ENCODE peak calls at places on chromosomes 3 and 15, in five cellular contexts. One of them, this sample, is unnamed. For H3K27me3, the result is how much of the 10 kb centered on the place peaks cover.

GRCh38 chr3:8848696-8849131 is 79.3 kb upstream of the OXTR start:
- DNase-seq in body of pancreas: no peak
- DNase-seq in heart left ventricle: no peak
- DNase-seq in endodermal cell: peak
- DNase-seq in heart right ventricle: no peak
- DNase-seq in this sample: no peak

GRCh38 chr3:184556502-184557347 is 4.9 kb upstream of the EPHB3 start:
- DNase-seq in endodermal cell: no peak
- DNase-seq in heart left ventricle: peak
- DNase-seq in body of pancreas: no peak
- DNase-seq in heart right ventricle: no peak
- DNase-seq in this sample: no peak

GRCh38 chr3:117510396-117510795 is 800.8 kb downstream of the TUSC7 start:
- DNase-seq in endodermal cell: no peak
- DNase-seq in heart left ventricle: no peak
- DNase-seq in body of pancreas: no peak
- DNase-seq in heart right ventricle: no peak
- DNase-seq in this sample: no peak

GRCh38 chr3:185042357-185042756 is 110.5 kb downstream of the C3orf70 start:
- DNase-seq in endodermal cell: no peak
- DNase-seq in heart right ventricle: no peak
- DNase-seq in body of pancreas: no peak
- DNase-seq in heart left ventricle: no peak
- DNase-seq in this sample: no peak

GRCh38 chr3:103365467-103365866 is 930.7 kb downstream of the ZPLD1 start:
- DNase-seq in endodermal cell: no peak
- DNase-seq in body of pancreas: no peak
- DNase-seq in heart right ventricle: no peak
- DNase-seq in heart left ventricle: no peak
- DNase-seq in this sample: no peak

GRCh38 chr3:110419096-110419495 is 652.5 kb upstream of the NECTIN3 start:
- DNase-seq in endodermal cell: no peak
- DNase-seq in body of pancreas: no peak
- DNase-seq in heart right ventricle: no peak
- DNase-seq in heart left ventricle: no peak
- DNase-seq in this sample: no peak

GRCh38 chr15:100901296-100901695 is 17.9 kb upstream of the LRRK1 start:
- DNase-seq in body of pancreas: no peak
- DNase-seq in heart right ventricle: no peak
- DNase-seq in heart left ventricle: no peak
- DNase-seq in endodermal cell: peak
- DNase-seq in this sample: no peak

GRCh38 chr15:82750831-82751181 is 41.1 kb upstream of the AP3B2 start:
- DNase-seq in body of pancreas: peak
- DNase-seq in heart right ventricle: no peak
- DNase-seq in heart left ventricle: no peak
- DNase-seq in endodermal cell: no peak
- DNase-seq in this sample: no peak

GRCh38 chr15:57217716-57218598 is 158.3 kb upstream of the CGNL1 start:
- DNase-seq in endodermal cell: no peak
- DNase-seq in heart left ventricle: no peak
- DNase-seq in heart right ventricle: no peak
- DNase-seq in body of pancreas: no peak
- DNase-seq in this sample: no peak

GRCh38 chr3:174125267-174125844 is 727.8 kb downstream of the NLGN1 start:
- DNase-seq in heart right ventricle: peak
- DNase-seq in heart left ventricle: no peak
- DNase-seq in body of pancreas: no peak
- DNase-seq in endodermal cell: peak
- DNase-seq in this sample: no peak

GRCh38 chr3:154334973-154335420 is 10.7 kb upstream of the DHX36 start:
- DNase-seq in endodermal cell: no peak
- DNase-seq in heart right ventricle: no peak
- DNase-seq in body of pancreas: no peak
- DNase-seq in heart left ventricle: no peak
- DNase-seq in this sample: no peak

GRCh38 chr15:57256941-57257340 is 119.4 kb upstream of the CGNL1 start:
- DNase-seq in endodermal cell: no peak
- DNase-seq in heart left ventricle: no peak
- DNase-seq in body of pancreas: no peak
- DNase-seq in heart right ventricle: no peak
- DNase-seq in this sample: no peak

GRCh38 chr3:4060064-4060463 is 243.1 kb upstream of the SETMAR start:
- DNase-seq in heart left ventricle: no peak
- DNase-seq in endodermal cell: no peak
- DNase-seq in body of pancreas: no peak
- DNase-seq in heart right ventricle: no peak
- DNase-seq in this sample: no peak

GRCh38 chr3:99191186-99191585 is 289.7 kb upstream of the DCBLD2 start:
- DNase-seq in endodermal cell: no peak
- DNase-seq in body of pancreas: no peak
- DNase-seq in heart right ventricle: no peak
- DNase-seq in heart left ventricle: no peak
- DNase-seq in this sample: no peak

GRCh38 chr3:186849392-186849975 is 7.0 kb downstream of the ADIPOQ start:
- DNase-seq in endodermal cell: peak
- DNase-seq in body of pancreas: no peak
- DNase-seq in heart left ventricle: no peak
- DNase-seq in heart right ventricle: no peak
- DNase-seq in this sample: no peak

GRCh38 chr3:10192953-10193691 is 28.4 kb downstream of the IRAK2 start:
- DNase-seq in body of pancreas: peak
- DNase-seq in heart right ventricle: no peak
- DNase-seq in heart left ventricle: no peak
- DNase-seq in endodermal cell: peak
- DNase-seq in this sample: no peak

GRCh38 chr3:132343018-132343612 is 25.9 kb downstream of the ACP3 start:
- DNase-seq in body of pancreas: peak
- DNase-seq in heart right ventricle: peak
- DNase-seq in endodermal cell: peak
- DNase-seq in heart left ventricle: no peak
- DNase-seq in this sample: no peak

GRCh38 chr15:71386005-71386404 is 270.7 kb downstream of the THSD4 start:
- DNase-seq in body of pancreas: no peak
- DNase-seq in heart left ventricle: no peak
- DNase-seq in heart right ventricle: no peak
- DNase-seq in endodermal cell: no peak
- DNase-seq in this sample: no peak

GRCh38 chr15:96338772-96339661 is 8.5 kb downstream of the NR2F2 start:
- DNase-seq in heart right ventricle: no peak
- DNase-seq in body of pancreas: peak
- DNase-seq in heart left ventricle: no peak
- DNase-seq in endodermal cell: peak
- DNase-seq in this sample: no peak

GRCh38 chr3:119346076-119346496 is 51.9 kb downstream of the ARHGAP31 start:
- DNase-seq in endodermal cell: no peak
- DNase-seq in heart right ventricle: no peak
- DNase-seq in body of pancreas: no peak
- DNase-seq in heart left ventricle: no peak
- DNase-seq in this sample: no peak

GRCh38 chr15:27046891-27047290 is 75.9 kb downstream of the GABRG3 start:
- DNase-seq in body of pancreas: no peak
- DNase-seq in heart right ventricle: no peak
- DNase-seq in endodermal cell: no peak
- DNase-seq in heart left ventricle: no peak
- DNase-seq in this sample: no peak
- H3K4me3 ChIP-seq in body of pancreas: no peak
- H3K4me3 ChIP-seq in heart right ventricle: no peak
- H3K4me3 ChIP-seq in endodermal cell: no peak
- H3K4me3 ChIP-seq in heart left ventricle: no peak
- H3K4me3 ChIP-seq in this sample: no peak

GRCh38 chr3:122183893-122184590 is 574 bp downstream of the CASR start:
- DNase-seq in heart left ventricle: no peak
- DNase-seq in endodermal cell: peak
- DNase-seq in heart right ventricle: no peak
- DNase-seq in body of pancreas: peak
- DNase-seq in this sample: peak
- H3K27me3 ChIP-seq in heart left ventricle: under half
- H3K27me3 ChIP-seq in endodermal cell: half or more
- H3K27me3 ChIP-seq in heart right ventricle: half or more
- H3K27me3 ChIP-seq in body of pancreas: under half
- H3K27me3 ChIP-seq in this sample: under half

GRCh38 chr3:188962253-188963247 is 209.2 kb upstream of the TPRG1 start:
- DNase-seq in body of pancreas: no peak
- DNase-seq in endodermal cell: no peak
- DNase-seq in heart left ventricle: no peak
- DNase-seq in heart right ventricle: no peak
- DNase-seq in this sample: no peak
- H3K4me3 ChIP-seq in body of pancreas: no peak
- H3K4me3 ChIP-seq in endodermal cell: no peak
- H3K4me3 ChIP-seq in heart left ventricle: no peak
- H3K4me3 ChIP-seq in heart right ventricle: no peak
- H3K4me3 ChIP-seq in this sample: no peak

DNA sequence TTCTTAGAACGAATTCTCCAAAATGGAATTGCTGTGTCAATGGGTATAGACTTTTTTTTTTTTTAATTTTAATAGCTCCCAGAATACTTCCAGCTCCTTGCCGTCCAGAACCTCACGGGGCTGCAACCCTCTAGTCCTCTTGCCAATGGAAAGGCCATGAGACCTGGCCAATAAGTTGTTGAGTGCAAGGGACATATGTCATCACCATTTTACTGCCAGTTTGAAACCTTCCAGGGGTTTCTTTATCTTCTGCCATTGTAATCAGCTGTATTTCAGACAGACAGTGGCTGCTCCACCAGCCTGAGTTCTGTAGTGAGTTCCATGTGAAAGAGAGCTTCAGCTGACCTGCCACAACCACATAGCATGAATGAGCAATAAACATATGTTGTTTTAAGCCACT is 95.0 kb upstream of the PTPRG start:
- DNase-seq in body of pancreas: no peak
- DNase-seq in endodermal cell: no peak
- DNase-seq in heart left ventricle: peak
- DNase-seq in heart right ventricle: peak
- DNase-seq in this sample: no peak
- H3K27me3 ChIP-seq in body of pancreas: under half
- H3K27me3 ChIP-seq in endodermal cell: half or more
- H3K27me3 ChIP-seq in heart left ventricle: under half
- H3K27me3 ChIP-seq in heart right ventricle: under half
- H3K27me3 ChIP-seq in this sample: under half

GRCh38 chr3:95926904-95927501 is 887.4 kb upstream of the EPHA6 start:
- DNase-seq in body of pancreas: no peak
- DNase-seq in endodermal cell: peak
- DNase-seq in heart left ventricle: no peak
- DNase-seq in heart right ventricle: no peak
- DNase-seq in this sample: no peak
- H3K4me3 ChIP-seq in body of pancreas: no peak
- H3K4me3 ChIP-seq in endodermal cell: no peak
- H3K4me3 ChIP-seq in heart left ventricle: no peak
- H3K4me3 ChIP-seq in heart right ventricle: no peak
- H3K4me3 ChIP-seq in this sample: no peak

DNA sequence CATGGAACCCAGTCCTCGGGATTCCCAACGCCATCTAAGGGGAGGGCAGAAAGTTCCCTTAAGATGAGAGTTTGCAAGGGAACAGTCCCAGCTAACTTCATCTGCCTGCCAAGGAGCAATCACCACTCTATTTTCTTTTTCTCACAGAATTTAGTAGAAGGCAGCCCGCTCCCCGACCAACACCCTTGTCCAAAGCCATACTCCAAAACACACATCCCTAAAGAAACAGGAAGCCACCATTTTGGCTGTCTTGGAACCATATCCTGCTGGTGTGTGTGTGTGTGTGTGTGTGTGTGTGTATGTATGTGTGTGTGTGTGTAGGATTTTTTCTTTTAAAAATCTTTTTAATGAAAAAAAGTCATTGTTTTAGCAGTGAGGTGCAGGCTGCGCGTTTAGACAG is 7.0 kb upstream of the FGD5 start:
- DNase-seq in heart right ventricle: peak
- DNase-seq in body of pancreas: no peak
- DNase-seq in heart left ventricle: no peak
- DNase-seq in endodermal cell: no peak
- DNase-seq in this sample: no peak
- H3K27me3 ChIP-seq in heart right ventricle: under half
- H3K27me3 ChIP-seq in body of pancreas: under half
- H3K27me3 ChIP-seq in heart left ventricle: under half
- H3K27me3 ChIP-seq in endodermal cell: half or more
- H3K27me3 ChIP-seq in this sample: under half

GRCh38 chr3:123618076-123618703 is 33.3 kb upstream of the HACD2 start:
- DNase-seq in heart left ventricle: no peak
- DNase-seq in heart right ventricle: no peak
- DNase-seq in body of pancreas: no peak
- DNase-seq in endodermal cell: no peak
- DNase-seq in this sample: no peak
- H3K4me3 ChIP-seq in heart left ventricle: no peak
- H3K4me3 ChIP-seq in heart right ventricle: no peak
- H3K4me3 ChIP-seq in body of pancreas: no peak
- H3K4me3 ChIP-seq in endodermal cell: no peak
- H3K4me3 ChIP-seq in this sample: no peak

GRCh38 chr3:41598329-41598728 is 363.6 kb downstream of the ULK4 start:
- DNase-seq in body of pancreas: no peak
- DNase-seq in heart left ventricle: no peak
- DNase-seq in heart right ventricle: no peak
- DNase-seq in endodermal cell: no peak
- DNase-seq in this sample: no peak

GRCh38 chr3:41593760-41594159 is 368.1 kb downstream of the ULK4 start:
- DNase-seq in heart left ventricle: no peak
- DNase-seq in endodermal cell: no peak
- DNase-seq in body of pancreas: no peak
- DNase-seq in heart right ventricle: no peak
- DNase-seq in this sample: no peak

DNA sequence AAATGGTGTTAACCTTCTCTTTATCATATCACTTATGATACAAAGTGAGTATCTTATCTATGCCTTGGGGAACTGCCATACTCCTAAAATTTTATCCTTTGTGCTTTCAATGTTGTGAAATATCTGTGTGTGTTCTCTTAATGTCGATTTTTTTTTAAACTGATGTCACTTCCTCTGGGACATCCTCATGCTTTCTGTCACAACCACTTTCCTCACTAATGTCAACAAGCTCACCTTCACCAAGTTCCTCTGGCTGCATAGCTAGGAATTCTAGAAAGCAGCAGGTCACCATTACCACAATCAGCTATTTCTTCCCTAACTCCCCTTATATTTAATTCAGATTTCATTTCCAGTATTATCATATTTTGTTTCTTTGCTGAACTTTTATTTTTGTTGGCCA is 369.1 kb downstream of the ULK4 start:
- DNase-seq in body of pancreas: no peak
- DNase-seq in endodermal cell: no peak
- DNase-seq in heart right ventricle: no peak
- DNase-seq in heart left ventricle: no peak
- DNase-seq in this sample: no peak
- H3K27me3 ChIP-seq in body of pancreas: under half
- H3K27me3 ChIP-seq in endodermal cell: under half
- H3K27me3 ChIP-seq in heart right ventricle: under half
- H3K27me3 ChIP-seq in heart left ventricle: under half
- H3K27me3 ChIP-seq in this sample: under half

This sample was measured in aorta.